ENCODE peak calls at places on chromosome 7, in seven cellular contexts. H is heart right ventricle, I is lower lobe of right lung, X is AG04450, T is Peyer's patch, W is HCT116, U is dorsolateral prefrontal cortex. V is an unnamed sample.

GRCh38 chr7:40891232-40891631 is 756.4 kb downstream of the SUGCT start:
- DNase-seq in U (no peak), X (no peak), W (no peak), T (no peak), I (no peak), H (no peak), V (no peak)

GRCh38 chr7:11557627-11558026 is 274.4 kb downstream of the THSD7A start:
- DNase-seq in T (no peak), I (no peak), U (no peak), X (no peak), W (peak; percentile 46), H (no peak), V (peak; percentile 73)

GRCh38 chr7:28044825-28045224 is 135.8 kb downstream of the JAZF1 start:
- DNase-seq in T (no peak), W (no peak), H (no peak), I (no peak), U (no peak), X (no peak), V (no peak)

GRCh38 chr7:32958046-32959025 is 1.1 kb downstream of the FKBP9 start:
- DNase-seq in T (no peak), I (peak; percentile 60), U (no peak), X (no peak), H (peak; percentile 55), W (no peak), V (peak; percentile 46)

GRCh38 chr7:76060842-76061241 is 12.9 kb downstream of the MDH2 start:
- DNase-seq in T (no peak), U (no peak), X (no peak), H (peak; percentile 81), W (no peak), I (no peak), V (no peak)

GRCh38 chr7:96330193-96330592 is 8.3 kb upstream of the SLC25A13 start:
- DNase-seq in I (no peak), W (no peak), X (no peak), H (no peak), T (no peak), U (no peak), V (no peak)

GRCh38 chr7:36943591-36944430 is 219.5 kb upstream of the AOAH start:
- DNase-seq in W (no peak), X (no peak), U (no peak), T (peak; percentile 33), H (no peak), I (no peak), V (no peak)

GRCh38 chr7:106493041-106493731 is 167.8 kb downstream of the CCDC71L start:
- DNase-seq in X (no peak), U (no peak), I (peak; percentile 80), H (no peak), T (no peak), W (no peak), V (no peak)

GRCh38 chr7:155178096-155178495 is 108.0 kb downstream of the HTR5A start:
- DNase-seq in T (no peak), I (no peak), W (no peak), H (no peak), U (no peak), X (no peak), V (no peak)

GRCh38 chr7:45880433-45880860 is 7.6 kb upstream of the CCDC201 start:
- DNase-seq in X (no peak), H (no peak), I (no peak), U (no peak), W (no peak), T (no peak), V (no peak)

GRCh38 chr7:48049850-48050249 is 14.5 kb downstream of the C7orf57 start:
- DNase-seq in H (no peak), X (no peak), T (no peak), W (no peak), U (no peak), I (peak; percentile 64), V (no peak)

GRCh38 chr7:35729061-35729783 is 34.3 kb upstream of the HERPUD2 start:
- DNase-seq in I (no peak), X (no peak), T (peak; percentile 77), H (no peak), U (peak; percentile 63), W (no peak), V (no peak)

DNA sequence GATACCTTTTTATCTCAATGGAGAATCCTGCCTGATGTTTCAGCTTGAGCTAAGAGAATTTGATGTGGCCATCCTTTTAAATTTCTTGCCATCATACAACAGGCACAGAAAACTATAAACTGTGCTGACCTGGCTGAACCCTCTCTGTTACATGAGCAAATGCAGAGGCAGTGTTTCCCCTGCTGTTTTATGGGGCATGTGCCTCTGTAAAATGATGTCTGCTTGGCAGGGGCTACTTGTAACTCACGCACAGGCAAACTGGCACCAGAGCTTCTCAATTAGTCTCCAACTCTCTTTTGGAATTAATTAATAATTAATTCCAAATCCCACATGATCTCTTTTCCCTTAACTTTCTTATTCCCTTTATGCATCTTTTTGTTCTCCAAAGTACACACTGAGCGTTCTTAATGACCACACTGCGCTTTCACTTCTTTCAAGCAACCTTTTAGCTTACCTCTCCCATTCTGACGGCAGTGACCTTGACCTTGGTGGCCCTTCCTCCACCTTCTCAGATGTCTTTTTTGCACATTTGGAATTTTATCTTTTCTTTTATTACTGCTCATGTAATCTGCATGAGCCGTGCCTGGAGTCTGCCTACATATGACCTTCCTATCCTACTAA is 334.0 kb downstream of the PLXNA4 start:
- DNase-seq in H (no peak), I (no peak), X (no peak), U (no peak), T (no peak), W (no peak), V (no peak)
- H3K4me3 ChIP-seq in H (no peak overlapping the region), I (no peak overlapping the region), X (no peak overlapping the region), U (no peak overlapping the region), T (no peak overlapping the region), W (no peak overlapping the region), V (no peak overlapping the region)

DNA sequence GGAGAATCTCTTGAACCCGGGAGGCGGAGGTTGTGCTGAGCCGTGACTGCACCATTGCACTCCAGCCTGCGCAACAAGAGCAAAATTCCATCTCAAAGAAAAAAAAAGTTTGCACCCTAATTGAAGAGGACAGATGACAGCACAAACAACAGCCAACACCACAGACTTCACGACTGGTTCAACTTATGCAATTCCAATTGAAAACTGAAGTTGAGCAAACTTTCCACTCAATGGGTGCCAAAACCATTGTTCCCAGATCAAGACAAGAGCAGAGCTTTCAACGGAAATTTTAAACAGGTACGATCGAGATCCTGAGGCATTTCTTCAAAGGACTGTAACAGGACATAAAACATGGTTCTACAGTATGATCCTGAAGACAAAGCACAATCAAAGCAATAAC is 149.7 kb downstream of the KMT2E start:
- DNase-seq in X (no peak), U (no peak), I (no peak), T (no peak), W (no peak), H (no peak), V (no peak)
- TF ChIP-seq CTCF in X (no peak), U (no peak), I (no peak), T (no peak), W (no peak), H (no peak), V (no peak)

DNA sequence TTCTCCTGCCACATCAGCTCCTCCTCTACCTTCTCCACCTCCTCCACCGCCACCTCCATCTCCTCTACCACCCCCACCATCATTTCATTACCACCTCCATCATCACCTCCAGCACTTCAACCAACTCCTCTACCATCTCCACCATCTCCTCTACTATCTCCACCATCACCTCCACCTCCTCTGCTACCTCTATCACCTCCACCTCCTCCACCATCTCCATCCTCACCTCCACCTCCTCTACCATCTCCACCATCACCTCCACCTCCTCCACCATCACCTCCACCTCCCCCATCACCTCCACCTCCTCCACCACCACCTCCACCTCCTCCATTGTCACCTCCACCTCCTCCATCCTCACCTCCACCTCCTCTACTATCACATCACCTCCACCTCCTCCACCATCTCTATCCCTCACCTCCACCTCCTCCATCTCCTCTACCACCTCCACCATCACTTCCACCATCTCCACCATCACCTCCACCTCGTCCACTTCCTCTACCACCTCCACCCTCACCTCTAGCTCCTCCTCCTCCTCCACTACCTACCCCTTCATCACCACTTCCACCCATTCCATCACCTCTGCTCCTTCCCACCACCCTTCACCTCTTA is 69.2 kb downstream of the GRB10 start:
- DNase-seq in X (no peak), T (no peak), H (no peak), W (no peak), I (no peak), U (no peak), V (no peak)
- H3K4me3 ChIP-seq in X (no peak overlapping the region), T (no peak overlapping the region), H (no peak overlapping the region), W (no peak overlapping the region), I (no peak overlapping the region), U (no peak overlapping the region), V (no peak overlapping the region)

GRCh38 chr7:30562498-30562897 is 32.2 kb upstream of the GARS1 start:
- DNase-seq in U (no peak), W (no peak), X (peak; percentile 26), T (no peak), I (no peak), H (no peak), V (peak; percentile 28)
- TF ChIP-seq CTCF in U (no peak), W (no peak), X (peak; percentile 53), T (no peak), I (no peak), H (no peak), V (no peak)

GRCh38 chr7:98618786-98619185 is 1.7 kb downstream of the NPTX2 start:
- DNase-seq in I (no peak), W (no peak), U (no peak), T (no peak), X (no peak), H (no peak), V (no peak)
- H3K4me3 ChIP-seq in I (no peak overlapping the region), W (no peak overlapping the region), U (peak overlapping the region; percentile 34), T (no peak overlapping the region), X (no peak overlapping the region), H (no peak overlapping the region), V (no peak overlapping the region)

GRCh38 chr7:104252409-104253134 is 44.8 kb upstream of the ORC5 start:
- DNase-seq in T (no peak), U (no peak), X (no peak), I (no peak), W (peak; percentile 16), H (no peak), V (no peak)
- TF ChIP-seq CTCF in T (no peak), U (no peak), X (peak; percentile 28), I (no peak), W (peak; percentile 17), H (no peak), V (peak; percentile 29)

V was measured in fibroblast of villous mesenchyme.